ENCODE peak calls at places on chromosomes 5 and 9, in five cellular contexts. C, S, B, N and L are unnamed samples.

GRCh38 chr9:133475292-133475941 is 3.5 kb downstream of the SLC2A6 start:
- DNase-seq in C (no peak), S (no peak), N (no peak), B (no peak), L (no peak)

GRCh38 chr9:130010151-130010988 is 32.6 kb downstream of the FNBP1 start:
- DNase-seq in B (no peak), S (no peak), C (no peak), N (no peak), L (no peak)

GRCh38 chr9:136015656-136016055 is 54.5 kb upstream of the UBAC1 start:
- DNase-seq in S (no peak), C (no peak), B (no peak), N (no peak), L (no peak)

GRCh38 chr9:137456061-137456863 is 2.9 kb downstream of the NSMF start:
- DNase-seq in C (no peak), S (no peak), B (no peak), N (peak; percentile 72), L (no peak)

GRCh38 chr9:17588395-17588794 is 9.5 kb downstream of the SH3GL2 start:
- DNase-seq in N (no peak), C (no peak), S (no peak), B (no peak), L (no peak)

GRCh38 chr5:2068515-2068914 is 185.8 kb upstream of the IRX4 start:
- DNase-seq in C (no peak), N (no peak), B (no peak), S (no peak), L (no peak)

GRCh38 chr9:76560481-76560891 is 101.5 kb downstream of the GCNT1 start:
- DNase-seq in N (peak; percentile 55), S (no peak), C (no peak), B (no peak), L (no peak)

GRCh38 chr5:73336366-73336765 is 112.2 kb downstream of the FOXD1 start:
- DNase-seq in N (peak; percentile 9), B (no peak), C (no peak), S (no peak), L (no peak)

GRCh38 chr5:81334304-81335061 is 33.1 kb downstream of the ZCCHC9 start:
- DNase-seq in C (no peak), S (no peak), N (peak; percentile 32), B (no peak), L (no peak)

GRCh38 chr9:76932778-76933177 is 26.9 kb upstream of the PRUNE2 start:
- DNase-seq in S (no peak), N (peak; percentile 72), C (no peak), B (no peak), L (no peak)

GRCh38 chr5:126680215-126680817 is 79.6 kb downstream of the PHAX start:
- DNase-seq in S (no peak), C (no peak), B (no peak), N (peak; percentile 20), L (no peak)

GRCh38 chr9:112874006-112874405 is 16.7 kb downstream of the SLC46A2 start:
- DNase-seq in N (no peak), S (no peak), C (no peak), B (no peak), L (no peak)

GRCh38 chr9:91495450-91495849 is 71.8 kb upstream of the NFIL3 start:
- DNase-seq in N (peak; percentile 93), B (no peak), C (peak; percentile 55), S (no peak), L (no peak)

GRCh38 chr9:33007755-33008154 is 6.3 kb upstream of the APTX start:
- DNase-seq in N (no peak), C (no peak), B (no peak), S (no peak), L (no peak)

GRCh38 chr5:54988817-54989216 is 3.4 kb upstream of the ESM1 start:
- DNase-seq in B (no peak), S (no peak), C (no peak), N (no peak), L (no peak)

GRCh38 chr9:104835163-104835562 is 71.2 kb downstream of the NIPSNAP3B start:
- DNase-seq in S (no peak), N (no peak), B (no peak), C (no peak), L (no peak)

GRCh38 chr9:37927611-37928551 is 24.0 kb upstream of the SLC25A51 start:
- DNase-seq in C (no peak), B (no peak), N (no peak), S (no peak), L (no peak)

GRCh38 chr9:17882801-17883200 is 303.9 kb downstream of the SH3GL2 start:
- DNase-seq in N (no peak), S (no peak), B (no peak), C (no peak), L (no peak)

GRCh38 chr9:104948277-104948676 is 20.3 kb upstream of the ABCA1 start:
- DNase-seq in B (no peak), S (no peak), C (no peak), N (peak; percentile 27), L (no peak)

GRCh38 chr9:37676411-37676830 is 25.7 kb downstream of the FRMPD1 start:
- DNase-seq in N (no peak), C (no peak), S (no peak), B (no peak), L (no peak)

GRCh38 chr9:90842984-90843383 is 41.4 kb downstream of the SYK start:
- DNase-seq in S (no peak), B (no peak), N (no peak), C (no peak), L (no peak)

GRCh38 chr9:133677126-133678010 is 41.2 kb downstream of the DBH start:
- DNase-seq in S (no peak), C (no peak), B (no peak), N (no peak), L (no peak)

GRCh38 chr9:136791466-136792276 is 527 bp downstream of the TMEM141 start:
- DNase-seq in C (peak; percentile 95), B (peak; percentile 53), S (peak; percentile 74), N (peak; percentile 34), L (peak; percentile 78)

GRCh38 chr9:114905160-114905940 is 25.0 kb downstream of the TNFSF8 start:
- DNase-seq in N (no peak), C (no peak), S (no peak), B (no peak), L (no peak)

GRCh38 chr5:96297867-96298266 is 135.2 kb downstream of the PCSK1 start:
- DNase-seq in N (peak; percentile 97), S (no peak), C (no peak), B (no peak), L (no peak)

GRCh38 chr5:95631991-95632675 is 12.2 kb downstream of the GPR150 start:
- DNase-seq in C (no peak), B (no peak), S (no peak), N (peak; percentile 92), L (no peak)

GRCh38 chr5:56012281-56012963 is 17.7 kb upstream of the IL6ST start:
- DNase-seq in B (no peak), N (peak; percentile 68), S (no peak), C (no peak), L (no peak)

GRCh38 chr5:180209137-180209581 is at the start of gene RASGEF1C:
- DNase-seq in N (peak; percentile 57), C (peak; percentile 82), B (peak; percentile 73), S (peak; percentile 44), L (peak; percentile 73)

GRCh38 chr9:14923701-14924100 is 13.5 kb upstream of the FREM1 start:
- DNase-seq in N (no peak), B (no peak), C (no peak), S (no peak), L (no peak)

GRCh38 chr5:102858808-102859207 is 103.7 kb downstream of the PAM start:
- DNase-seq in B (no peak), N (peak; percentile 73), C (no peak), S (no peak), L (no peak)

GRCh38 chr5:151492729-151493128 is 45.3 kb downstream of the SLC36A1 start:
- DNase-seq in B (no peak), C (peak; percentile 52), S (no peak), N (peak; percentile 64), L (no peak)

GRCh38 chr5:431001-431710 is 11.8 kb upstream of the EXOC3 start:
- DNase-seq in B (peak; percentile 69), C (peak; percentile 59), S (no peak), N (peak; percentile 43), L (peak; percentile 64)

GRCh38 chr5:72009280-72009679 is 98.0 kb upstream of the MAP1B start:
- DNase-seq in C (no peak), S (no peak), N (no peak), B (no peak), L (no peak)

GRCh38 chr9:95874989-95875304 is 544 bp upstream of the ERCC6L2 start:
- DNase-seq in S (peak; percentile 33), B (peak; percentile 26), C (peak; percentile 52), N (no peak), L (no peak)

GRCh38 chr5:4199461-4199860 is 603.8 kb downstream of the IRX1 start:
- DNase-seq in S (no peak), N (no peak), B (no peak), C (no peak), L (no peak)

GRCh38 chr9:135887585-135888050 is 19.7 kb downstream of the CAMSAP1 start:
- DNase-seq in N (no peak), C (no peak), B (no peak), S (no peak), L (no peak)

GRCh38 chr5:172142709-172143215 is 45.3 kb downstream of the STK10 start:
- DNase-seq in S (no peak), N (no peak), C (no peak), B (no peak), L (no peak)
- TF ChIP-seq CTCF in S (no peak), N (no peak), C (no peak), B (no peak), L (no peak)

GRCh38 chr5:172002310-172002709 is 4.1 kb downstream of the FBXW11 start:
- DNase-seq in B (no peak), S (no peak), N (peak; percentile 31), C (no peak), L (no peak)
- TF ChIP-seq CTCF in B (peak; percentile 55), S (peak; percentile 23), N (peak; percentile 48), C (peak; percentile 46), L (peak; percentile 52)

DNA sequence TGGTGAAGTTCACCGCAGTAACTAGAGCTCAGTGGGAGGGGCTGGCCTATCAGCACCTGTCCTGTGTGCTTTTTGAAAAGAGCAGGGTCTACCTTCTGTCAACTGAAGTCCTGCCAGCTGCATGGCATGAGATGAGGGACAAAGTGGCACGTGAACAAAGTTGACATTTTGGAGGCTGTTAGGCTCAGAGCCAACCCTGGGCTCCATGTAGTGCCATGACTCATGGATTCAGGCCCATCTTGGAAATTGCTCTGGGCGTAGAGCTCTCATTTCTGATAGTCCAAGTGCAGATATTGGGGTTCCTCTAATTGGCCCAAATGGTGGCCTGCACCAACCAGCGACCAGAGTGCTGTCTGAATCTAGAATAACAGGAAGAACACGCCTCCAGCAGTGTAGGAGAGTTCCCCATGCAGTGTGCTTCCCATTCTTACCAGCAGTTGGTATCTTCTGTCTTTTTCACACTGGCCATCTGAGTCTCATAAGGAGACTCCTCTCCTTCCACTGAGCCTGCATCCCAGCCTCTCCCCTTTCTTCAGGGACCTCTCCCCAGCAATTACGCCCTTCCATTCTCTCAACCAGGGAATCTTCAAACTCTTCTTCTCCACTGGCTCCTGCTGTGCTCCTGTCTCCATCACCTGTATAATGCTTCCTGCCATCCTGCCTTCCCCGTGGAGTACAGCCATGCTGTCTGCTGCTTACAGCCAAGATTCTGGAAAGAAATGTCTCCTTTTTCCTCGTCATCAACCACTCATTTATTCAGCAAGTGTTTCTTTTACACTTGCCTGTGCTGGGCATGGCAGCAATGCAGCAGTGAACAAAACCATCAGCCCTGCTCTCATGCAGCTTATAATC is 30.4 kb downstream of the IRF1 start:
- DNase-seq in S (no peak), B (no peak), C (no peak), N (no peak), L (no peak)
- TF ChIP-seq CTCF in S (no peak), B (peak; percentile 35), C (no peak), N (peak; percentile 9), L (no peak)

GRCh38 chr9:4137755-4138154 is 162.1 kb downstream of the GLIS3 start:
- DNase-seq in S (no peak), C (peak; percentile 17), N (peak; percentile 92), B (no peak), L (no peak)
- TF ChIP-seq CTCF in S (no peak), C (no peak), N (no peak), B (no peak), L (no peak)